ENCODE peak calls at places on chromosome 1, in four cellular contexts. One of them, this sample, is unnamed.

GRCh38 chr1:88140325-88140724 is 543.7 kb upstream of the PKN2 start:
- DNase-seq in IMR-90: no peak
- DNase-seq in A549: no peak
- DNase-seq in hypothalamus: no peak
- DNase-seq in this sample: no peak

GRCh38 chr1:76786232-76786631 is 81.0 kb upstream of the ST6GALNAC5 start:
- DNase-seq in IMR-90: no peak
- DNase-seq in A549: no peak
- DNase-seq in hypothalamus: no peak
- DNase-seq in this sample: no peak

GRCh38 chr1:214422137-214422671 is 129.2 kb downstream of the PTPN14 start:
- DNase-seq in IMR-90: peak; percentile 94
- DNase-seq in A549: no peak
- DNase-seq in hypothalamus: no peak
- DNase-seq in this sample: no peak

GRCh38 chr1:68049941-68050878 is at the start of gene DIRAS3:
- DNase-seq in IMR-90: peak; percentile 60
- DNase-seq in A549: peak; percentile 21
- DNase-seq in hypothalamus: no peak
- DNase-seq in this sample: no peak

GRCh38 chr1:231958448-231958847 is 331.9 kb downstream of the DISC1 start:
- DNase-seq in IMR-90: peak; percentile 49
- DNase-seq in A549: no peak
- DNase-seq in hypothalamus: no peak
- DNase-seq in this sample: no peak

GRCh38 chr1:203518541-203518940 is 24.6 kb downstream of the OPTC start:
- DNase-seq in IMR-90: no peak
- DNase-seq in A549: no peak
- DNase-seq in hypothalamus: no peak
- DNase-seq in this sample: no peak

GRCh38 chr1:27366113-27366410 is 699 bp downstream of the MAP3K6 start:
- DNase-seq in IMR-90: peak; percentile 49
- DNase-seq in A549: peak; percentile 75
- DNase-seq in hypothalamus: peak; percentile 29
- DNase-seq in this sample: peak; percentile 74

GRCh38 chr1:47970882-47971281 is 26.3 kb downstream of the TRABD2B start:
- DNase-seq in IMR-90: no peak
- DNase-seq in A549: no peak
- DNase-seq in hypothalamus: no peak
- DNase-seq in this sample: no peak

GRCh38 chr1:223785808-223786207 is 59.9 kb downstream of the TP53BP2 start:
- DNase-seq in IMR-90: peak; percentile 37
- DNase-seq in A549: no peak
- DNase-seq in hypothalamus: no peak
- DNase-seq in this sample: no peak

GRCh38 chr1:169877800-169878491 is 15.8 kb downstream of the SCYL3 start:
- DNase-seq in IMR-90: peak; percentile 81
- DNase-seq in A549: no peak
- DNase-seq in hypothalamus: no peak
- DNase-seq in this sample: no peak

GRCh38 chr1:167683641-167684502 is 37.9 kb upstream of the MPZL1 start:
- DNase-seq in IMR-90: peak; percentile 41
- DNase-seq in A549: no peak
- DNase-seq in hypothalamus: no peak
- DNase-seq in this sample: no peak

GRCh38 chr1:226990133-226990716 is 50.1 kb downstream of the COQ8A start:
- DNase-seq in IMR-90: no peak
- DNase-seq in A549: no peak
- DNase-seq in hypothalamus: no peak
- DNase-seq in this sample: peak; percentile 17

This sample was measured in HEK293T.